ENCODE peak calls at places on chromosomes 5 and 9, in five cellular contexts. U, F, A, K and G are unnamed samples.

GRCh38 chr5:55715519-55716078 is 3.5 kb upstream of the SLC38A9 start:
- ATAC-seq in U (no peak), F (no peak), A (no peak), K (no peak), G (no peak)

GRCh38 chr5:179960204-179960831 is 52.6 kb upstream of the TBC1D9B start:
- ATAC-seq in U (no peak), F (no peak), A (no peak), K (peak), G (no peak)

GRCh38 chr5:94793816-94794198 is 175.3 kb downstream of the SLF1 start:
- ATAC-seq in U (peak), F (no peak), A (peak), K (peak), G (peak)

GRCh38 chr5:155004138-155004744 is 9.3 kb upstream of the KIF4B start:
- ATAC-seq in U (no peak), F (peak), A (no peak), K (peak), G (peak)

GRCh38 chr5:61329729-61330128 is 2.3 kb upstream of the ZSWIM6 start:
- ATAC-seq in U (no peak), F (no peak), A (no peak), K (no peak), G (no peak)

GRCh38 chr5:54637654-54638053 is 120.1 kb downstream of the SNX18 start:
- ATAC-seq in U (peak), F (no peak), A (no peak), K (no peak), G (no peak)

GRCh38 chr9:32128546-32128945 is 255.9 kb upstream of the ACO1 start:
- ATAC-seq in U (no peak), F (no peak), A (no peak), K (no peak), G (no peak)

GRCh38 chr9:69801994-69802393 is 18.6 kb upstream of the CFAP95 start:
- ATAC-seq in U (no peak), F (no peak), A (no peak), K (no peak), G (no peak)

GRCh38 chr5:81856948-81857928 is 106.3 kb upstream of the SSBP2 start:
- ATAC-seq in U (no peak), F (peak), A (peak), K (peak), G (no peak)

GRCh38 chr9:78103971-78104433 is 72.4 kb upstream of the GNAQ start:
- ATAC-seq in U (peak), F (no peak), A (peak), K (peak), G (peak)

GRCh38 chr5:134019636-134020035 is 14.9 kb upstream of the VDAC1 start:
- ATAC-seq in U (no peak), F (no peak), A (no peak), K (no peak), G (no peak)

GRCh38 chr5:53211799-53212198 is 102.2 kb upstream of the MOCS2 start:
- ATAC-seq in U (no peak), F (no peak), A (peak), K (no peak), G (peak)

GRCh38 chr5:157026789-157027424 is 32.0 kb downstream of the HAVCR1 start:
- ATAC-seq in U (no peak), F (peak), A (no peak), K (peak), G (no peak)

GRCh38 chr5:135094339-135095051 is 60.5 kb upstream of the PITX1 start:
- ATAC-seq in U (no peak), F (peak), A (no peak), K (no peak), G (no peak)

GRCh38 chr5:91449083-91449482 is 66.0 kb upstream of the ARRDC3 start:
- ATAC-seq in U (no peak), F (no peak), A (no peak), K (peak), G (no peak)

GRCh38 chr9:137129089-137129455 is 9.9 kb upstream of the GRIN1 start:
- ATAC-seq in U (peak), F (peak), A (peak), K (peak), G (peak)

GRCh38 chr5:75324791-75325190 is 12.2 kb upstream of the HMGCR start:
- ATAC-seq in U (no peak), F (no peak), A (peak), K (no peak), G (peak)

GRCh38 chr5:35339616-35340100 is 109.4 kb upstream of the PRLR start:
- ATAC-seq in U (no peak), F (no peak), A (no peak), K (no peak), G (no peak)

GRCh38 chr5:9160747-9161146 is 385.1 kb downstream of the SEMA5A start:
- ATAC-seq in U (no peak), F (no peak), A (no peak), K (no peak), G (no peak)

GRCh38 chr9:127854169-127854833 is at the start of gene ENG:
- ATAC-seq in U (no peak), F (no peak), A (peak), K (peak), G (peak)

GRCh38 chr5:134103998-134104612 is 10.4 kb upstream of the TCF7 start:
- ATAC-seq in U (no peak), F (no peak), A (no peak), K (no peak), G (peak)

GRCh38 chr9:86464242-86464641 is 110.0 kb upstream of the TUT7 start:
- ATAC-seq in U (no peak), F (no peak), A (no peak), K (no peak), G (no peak)

GRCh38 chr5:95439801-95440493 is 48.8 kb downstream of the FAM81B start:
- ATAC-seq in U (no peak), F (no peak), A (no peak), K (no peak), G (no peak)

GRCh38 chr9:18238752-18239151 is 235.2 kb upstream of the ADAMTSL1 start:
- ATAC-seq in U (no peak), F (no peak), A (no peak), K (no peak), G (no peak)

GRCh38 chr5:139822553-139823425 is 27.2 kb downstream of the PSD2 start:
- ATAC-seq in U (no peak), F (no peak), A (no peak), K (no peak), G (no peak)

GRCh38 chr9:115146581-115147021 is 28.6 kb upstream of the TNC start:
- ATAC-seq in U (no peak), F (no peak), A (no peak), K (peak), G (no peak)

GRCh38 chr5:111075520-111075919 is 4.0 kb downstream of the TSLP start:
- ATAC-seq in U (no peak), F (no peak), A (no peak), K (peak), G (peak)

GRCh38 chr9:125325821-125326220 is 64.2 kb downstream of the GAPVD1 start:
- ATAC-seq in U (no peak), F (no peak), A (no peak), K (no peak), G (no peak)

GRCh38 chr5:107617052-107617451 is 53.7 kb downstream of the EFNA5 start:
- ATAC-seq in U (no peak), F (no peak), A (no peak), K (no peak), G (no peak)

GRCh38 chr9:97571664-97572063 is 61.5 kb downstream of the TSTD2 start:
- ATAC-seq in U (no peak), F (no peak), A (no peak), K (no peak), G (no peak)

GRCh38 chr9:92402359-92402758 is 2.0 kb downstream of the OGN start:
- ATAC-seq in U (no peak), F (no peak), A (no peak), K (no peak), G (peak)

GRCh38 chr9:130689572-130689936 is 4.0 kb upstream of the EXOSC2 start:
- ATAC-seq in U (no peak), F (no peak), A (no peak), K (no peak), G (no peak)

GRCh38 chr5:134732819-134733218 is 5.5 kb upstream of the CAMLG start:
- ATAC-seq in U (no peak), F (no peak), A (no peak), K (no peak), G (no peak)

GRCh38 chr9:114806571-114806970 is 732 bp upstream of the TNFSF15 start:
- ATAC-seq in U (no peak), F (no peak), A (peak), K (peak), G (peak)

GRCh38 chr5:172102913-172103629 is 85.0 kb downstream of the STK10 start:
- ATAC-seq in U (no peak), F (peak), A (no peak), K (peak), G (peak)

GRCh38 chr5:57538341-57538955 is 55.8 kb upstream of the ACTBL2 start:
- ATAC-seq in U (no peak), F (no peak), A (no peak), K (peak), G (peak)